ENCODE peak calls at places on chromosome 14, in four cellular contexts. C is psoas muscle; E is CD4-positive, CD25-positive, alpha-beta regulatory T cell; O is upper lobe of right lung. G is an unnamed sample.

GRCh38 chr14:28952161-28952560 is 185.6 kb downstream of the FOXG1 start:
- DNase-seq in E (no peak), O (no peak), C (no peak), G (no peak)

GRCh38 chr14:95620659-95621059 is 65.6 kb upstream of the TCL1B start:
- DNase-seq in E (no peak), O (no peak), C (no peak), G (no peak)

GRCh38 chr14:101128478-101129450 is 225.2 kb upstream of the RTL1 start:
- DNase-seq in E (no peak), C (peak; percentile 9), O (no peak), G (no peak)

GRCh38 chr14:61561144-61561543 is 134.2 kb upstream of the HIF1A start:
- DNase-seq in O (no peak), E (no peak), C (no peak), G (no peak)

GRCh38 chr14:96408608-96409007 is 16.7 kb downstream of the AK7 start:
- DNase-seq in O (no peak), E (no peak), C (no peak), G (no peak)

GRCh38 chr14:77290705-77291104 is 19.7 kb upstream of the NGB start:
- DNase-seq in C (no peak), E (no peak), O (no peak), G (no peak)

GRCh38 chr14:37422319-37422718 is 172.7 kb downstream of the FOXA1 start:
- DNase-seq in E (no peak), O (no peak), C (no peak), G (no peak)

GRCh38 chr14:54106802-54107377 is 150.3 kb upstream of the BMP4 start:
- DNase-seq in E (no peak), O (no peak), C (no peak), G (no peak)

DNA sequence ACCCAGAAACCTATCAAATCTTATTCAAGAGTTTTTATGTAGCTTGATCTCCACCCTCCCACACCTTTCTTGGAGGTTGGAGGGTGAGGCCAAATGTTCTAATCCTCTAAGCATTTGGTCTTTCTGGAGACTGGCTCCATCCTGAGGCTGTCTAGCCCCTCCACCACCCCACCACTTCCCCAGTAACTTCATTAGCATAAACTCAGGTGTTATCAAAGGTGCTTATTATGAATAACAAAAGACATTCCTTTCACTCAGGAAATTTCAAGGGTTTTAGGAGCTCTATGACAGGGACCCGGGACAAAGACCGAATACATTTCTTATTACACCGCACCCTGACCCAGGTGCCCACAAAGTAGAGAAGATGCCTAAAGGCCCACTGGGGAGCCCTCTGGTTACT is 2.8 kb upstream of the TMEM229B start:
- DNase-seq in E (no peak), O (no peak), C (no peak), G (no peak)
- H3K27ac ChIP-seq in E (no peak overlapping the region), O (no peak overlapping the region), C (no peak overlapping the region), G (no peak overlapping the region)

GRCh38 chr14:24670594-24670993 is 36.6 kb upstream of the GZMB start:
- DNase-seq in O (no peak), C (no peak), E (no peak), G (no peak)

GRCh38 chr14:24673534-24674203 is 39.7 kb upstream of the GZMB start:
- DNase-seq in E (peak; percentile 53), O (no peak), C (no peak), G (no peak)

GRCh38 chr14:24674204-24674970 is 40.4 kb upstream of the GZMB start:
- DNase-seq in C (no peak), O (no peak), E (peak; percentile 38), G (no peak)

GRCh38 chr14:24677956-24678355 is 44.0 kb upstream of the GZMB start:
- DNase-seq in E (no peak), C (no peak), O (no peak), G (no peak)

GRCh38 chr14:24673059-24673458 is 39.1 kb upstream of the GZMB start:
- DNase-seq in E (no peak), O (no peak), C (no peak), G (no peak)
- H3K4me3 ChIP-seq in E (peak overlapping the region; percentile 72), O (no peak overlapping the region), C (no peak overlapping the region), G (no peak overlapping the region)

GRCh38 chr14:64391986-64392385 is 3.8 kb downstream of the MTHFD1 start:
- DNase-seq in O (no peak), C (no peak), E (no peak), G (no peak)

GRCh38 chr14:64387738-64388532 is at the start of gene MTHFD1:
- DNase-seq in O (peak; percentile 100), C (peak; percentile 99), E (peak; percentile 96), G (peak; percentile 100)

GRCh38 chr14:64394423-64394822 is 6.3 kb downstream of the MTHFD1 start:
- DNase-seq in E (no peak), C (no peak), O (no peak), G (no peak)

GRCh38 chr14:64388533-64389243 is 535 bp downstream of the MTHFD1 start:
- DNase-seq in E (no peak), C (peak; percentile 27), O (peak; percentile 70), G (no peak)

DNA sequence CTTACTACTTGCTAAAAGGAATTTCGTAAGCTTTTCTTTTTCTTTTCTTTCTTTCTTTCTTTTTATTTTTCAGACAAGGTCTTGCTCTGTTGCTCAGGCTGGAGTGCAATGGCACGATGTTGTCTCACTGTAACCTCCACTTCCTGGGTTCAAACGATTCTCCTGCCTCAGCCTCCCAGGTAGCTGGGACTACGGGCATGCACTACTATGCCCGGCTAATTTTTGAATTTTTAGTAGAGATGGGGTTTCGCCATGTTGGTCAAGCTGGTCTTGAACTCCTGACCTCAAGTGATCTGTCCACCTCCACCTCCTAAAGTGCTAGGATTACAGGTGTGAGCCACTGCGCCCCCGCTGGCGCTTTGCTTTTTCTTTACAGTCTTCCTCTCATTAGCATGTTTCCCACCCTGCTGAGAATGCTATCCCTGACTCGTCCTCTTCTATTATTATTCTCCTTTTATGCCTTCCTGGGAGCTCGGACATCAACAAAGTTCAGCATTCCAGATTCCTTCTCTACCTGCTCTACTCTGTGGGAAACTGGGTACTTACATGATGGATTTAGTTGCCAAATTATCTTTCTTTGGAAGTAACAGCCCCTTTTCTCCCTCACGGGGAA is 3.1 kb downstream of the MTHFD1 start:
- DNase-seq in E (no peak), C (no peak), O (no peak), G (no peak)
- H3K27ac ChIP-seq in E (no peak overlapping the region), C (no peak overlapping the region), O (no peak overlapping the region), G (no peak overlapping the region)

DNA sequence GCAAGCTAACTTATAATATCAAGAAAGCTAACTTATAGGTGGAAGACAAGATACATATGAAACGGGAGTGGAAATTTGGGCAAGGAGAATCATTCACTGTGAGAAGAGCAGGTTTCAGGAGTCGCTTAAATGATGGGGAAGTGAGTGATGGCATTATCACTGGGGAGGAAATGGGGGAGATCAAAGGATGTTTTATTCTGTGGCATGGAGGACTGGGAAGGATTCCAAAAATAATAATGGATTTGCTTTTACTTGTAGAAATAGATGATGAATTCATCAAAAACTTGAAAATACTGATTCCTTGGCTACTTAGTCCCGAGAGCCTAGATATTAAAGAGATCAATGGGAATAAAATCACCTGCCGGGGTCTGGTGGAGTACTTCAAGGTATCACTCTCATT is 47.8 kb downstream of the SAV1 start:
- DNase-seq in C (no peak), E (no peak), O (no peak), G (no peak)
- H3K4me3 ChIP-seq in C (no peak overlapping the region), E (no peak overlapping the region), O (no peak overlapping the region), G (no peak overlapping the region)

GRCh38 chr14:99574099-99574880 is 29.7 kb downstream of the CCDC85C start:
- DNase-seq in O (no peak), E (no peak), C (no peak), G (no peak)
- H3K27ac ChIP-seq in O (peak overlapping the region; percentile 69), E (no peak overlapping the region), C (no peak overlapping the region), G (no peak overlapping the region)

DNA sequence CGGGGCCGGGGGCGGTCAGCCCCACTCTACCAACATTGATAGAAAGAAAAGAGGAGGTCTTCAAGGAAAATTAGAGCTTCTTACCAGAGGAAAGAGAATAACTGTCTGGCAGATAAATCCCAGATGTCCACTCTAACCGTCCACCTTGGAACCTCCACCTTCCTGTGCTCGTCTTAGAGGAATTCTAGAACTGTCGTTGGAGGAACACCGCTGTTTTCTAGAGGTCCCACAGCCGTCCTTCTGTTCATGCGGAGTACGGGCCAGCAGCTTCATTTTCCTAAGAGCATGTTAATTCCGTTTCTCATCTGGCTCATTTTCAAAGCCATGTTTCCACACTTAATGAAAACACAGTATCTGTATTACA is 107.9 kb upstream of the ESRRB start:
- DNase-seq in O (no peak), E (no peak), C (no peak), G (no peak)
- H3K4me3 ChIP-seq in O (peak overlapping the region; percentile 48), E (no peak overlapping the region), C (peak overlapping the region; percentile 80), G (peak overlapping the region; percentile 6)

GRCh38 chr14:23322568-23323517 is 1.6 kb downstream of the PABPN1 start:
- DNase-seq in C (no peak), O (no peak), E (no peak), G (no peak)
- H3K27ac ChIP-seq in C (peak overlapping the region; percentile 97), O (peak overlapping the region; percentile 96), E (peak overlapping the region; percentile 94), G (no peak overlapping the region)

GRCh38 chr14:34980337-34980900 is 2.4 kb upstream of the SRP54 start:
- DNase-seq in E (no peak), O (no peak), C (no peak), G (no peak)

GRCh38 chr14:34978444-34978843 is 4.3 kb upstream of the SRP54 start:
- DNase-seq in O (no peak), C (no peak), E (no peak), G (no peak)

GRCh38 chr14:34982421-34983147 is at the start of gene SRP54:
- DNase-seq in O (peak; percentile 100), C (peak; percentile 98), E (peak; percentile 100), G (peak; percentile 99)

GRCh38 chr14:34983148-34983760 is 462 bp downstream of the SRP54 start:
- DNase-seq in O (no peak), C (no peak), E (no peak), G (no peak)

GRCh38 chr14:34981743-34982420 is 910 bp upstream of the SRP54 start:
- DNase-seq in C (no peak), O (no peak), E (no peak), G (peak; percentile 48)
- H3K4me3 ChIP-seq in C (peak overlapping the region; percentile 83), O (peak overlapping the region; percentile 73), E (peak overlapping the region; percentile 94), G (peak overlapping the region; percentile 67)

GRCh38 chr14:50657753-50658152 is 10.4 kb downstream of the SAV1 start:
- DNase-seq in E (no peak), C (no peak), O (no peak), G (no peak)
- H3K27ac ChIP-seq in E (no peak overlapping the region), C (no peak overlapping the region), O (peak overlapping the region; percentile 52), G (no peak overlapping the region)

GRCh38 chr14:23521785-23522640 is 29.6 kb downstream of the ZFHX2 start:
- DNase-seq in C (no peak), E (no peak), O (no peak), G (no peak)

GRCh38 chr14:23525611-23526010 is 26.0 kb downstream of the ZFHX2 start:
- DNase-seq in C (no peak), E (no peak), O (no peak), G (no peak)

GRCh38 chr14:23522643-23523198 is 28.8 kb downstream of the ZFHX2 start:
- DNase-seq in E (no peak), C (no peak), O (no peak), G (no peak)

GRCh38 chr14:23523229-23524016 is 28.1 kb downstream of the ZFHX2 start:
- DNase-seq in O (no peak), C (no peak), E (no peak), G (no peak)

DNA sequence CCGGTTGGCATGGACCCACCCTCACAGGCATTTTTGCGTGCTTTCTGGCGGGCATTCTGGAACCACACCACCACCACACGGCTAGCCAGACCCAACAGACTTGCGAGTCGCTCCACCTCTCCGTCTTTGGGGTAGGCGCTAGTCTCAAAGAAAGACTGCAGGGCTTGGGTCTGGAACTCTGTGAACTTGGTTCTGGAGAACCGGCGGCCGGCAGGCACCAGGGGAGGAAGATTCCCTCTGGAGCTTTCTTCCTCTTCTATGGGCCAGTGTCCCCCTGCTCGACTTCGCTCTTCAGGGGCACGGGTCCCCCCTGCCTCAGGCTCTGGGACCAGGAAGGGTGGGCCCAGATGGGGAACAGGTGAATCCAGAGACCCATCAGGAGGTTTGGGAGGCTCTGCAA is 26.6 kb downstream of the ZFHX2 start:
- DNase-seq in C (no peak), O (no peak), E (no peak), G (no peak)
- H3K4me3 ChIP-seq in C (no peak overlapping the region), O (no peak overlapping the region), E (no peak overlapping the region), G (no peak overlapping the region)